ENCODE peak calls at places on chromosomes 1 and 21, in five cellular contexts. O is heart left ventricle, G is AG04450, X is cardiac muscle cell, J is psoas muscle. H is an unnamed sample.

GRCh38 chr1:180670681-180671080 is 38.9 kb downstream of the XPR1 start:
- DNase-seq in X (no peak), J (no peak), G (no peak), O (no peak), H (no peak)

GRCh38 chr1:2204384-2205190 is 10.0 kb upstream of the FAAP20 start:
- DNase-seq in G (no peak), J (peak; percentile 91), O (peak; percentile 93), X (no peak), H (peak; percentile 64)

GRCh38 chr21:36478207-36478701 is 1.7 kb downstream of the CLDN14 start:
- DNase-seq in J (no peak), G (peak; percentile 32), O (no peak), X (no peak), H (peak; percentile 24)

GRCh38 chr21:20592482-20592881 is 405.7 kb upstream of the NCAM2 start:
- DNase-seq in J (no peak), G (no peak), X (no peak), O (no peak), H (no peak)

GRCh38 chr1:101846820-101847219 is 149.9 kb downstream of the OLFM3 start:
- DNase-seq in X (peak; percentile 31), O (no peak), J (no peak), G (no peak), H (no peak)

GRCh38 chr1:239909894-239910293 is 181.8 kb upstream of the FMN2 start:
- DNase-seq in X (no peak), J (peak; percentile 82), G (peak; percentile 6), O (no peak), H (no peak)

GRCh38 chr1:44019398-44020044 is 11.7 kb downstream of the SLC6A9 start:
- DNase-seq in G (no peak), X (no peak), O (no peak), J (no peak), H (no peak)

GRCh38 chr1:16172964-16173446 is 17.1 kb upstream of the EPHA2 start:
- DNase-seq in J (no peak), O (no peak), X (no peak), G (no peak), H (no peak)

GRCh38 chr1:115428676-115429075 is 90.6 kb upstream of the NGF start:
- DNase-seq in X (no peak), O (no peak), G (no peak), J (no peak), H (no peak)

DNA sequence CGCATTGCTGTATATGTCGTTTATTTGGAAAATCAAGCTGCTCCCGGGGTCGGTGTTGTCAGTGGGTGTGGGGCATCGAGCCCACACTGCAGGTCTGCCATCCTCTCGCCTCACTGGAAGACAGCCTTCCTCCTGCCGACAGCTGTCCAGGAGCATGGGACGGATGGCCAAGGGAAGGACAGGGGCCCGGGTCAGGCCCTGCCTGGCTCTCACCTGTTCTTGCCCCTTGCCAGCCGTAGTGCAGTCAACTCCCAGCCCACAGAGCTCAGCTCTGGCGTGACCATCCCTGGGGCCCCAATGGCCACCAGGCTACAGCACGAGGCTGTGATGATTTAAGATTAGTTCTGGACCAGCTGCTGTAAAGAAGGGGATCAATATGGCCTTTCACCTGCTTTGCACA is 86.9 kb upstream of the ACTL8 start:
- DNase-seq in X (no peak), G (no peak), O (no peak), J (no peak), H (no peak)
- TF ChIP-seq CTCF in X (no peak), G (no peak), O (no peak), J (no peak), H (no peak)

GRCh38 chr1:223075834-223076233 is 67.2 kb downstream of the TLR5 start:
- DNase-seq in J (no peak), O (no peak), G (no peak), X (no peak), H (no peak)

GRCh38 chr1:223077434-223077833 is 65.6 kb downstream of the TLR5 start:
- DNase-seq in G (no peak), O (no peak), X (no peak), J (no peak), H (no peak)

GRCh38 chr1:223074427-223074826 is 68.6 kb downstream of the TLR5 start:
- DNase-seq in G (no peak), J (no peak), X (peak; percentile 47), O (no peak), H (no peak)

GRCh38 chr1:223076382-223076781 is 66.7 kb downstream of the TLR5 start:
- DNase-seq in G (no peak), X (peak; percentile 22), J (no peak), O (no peak), H (no peak)

DNA sequence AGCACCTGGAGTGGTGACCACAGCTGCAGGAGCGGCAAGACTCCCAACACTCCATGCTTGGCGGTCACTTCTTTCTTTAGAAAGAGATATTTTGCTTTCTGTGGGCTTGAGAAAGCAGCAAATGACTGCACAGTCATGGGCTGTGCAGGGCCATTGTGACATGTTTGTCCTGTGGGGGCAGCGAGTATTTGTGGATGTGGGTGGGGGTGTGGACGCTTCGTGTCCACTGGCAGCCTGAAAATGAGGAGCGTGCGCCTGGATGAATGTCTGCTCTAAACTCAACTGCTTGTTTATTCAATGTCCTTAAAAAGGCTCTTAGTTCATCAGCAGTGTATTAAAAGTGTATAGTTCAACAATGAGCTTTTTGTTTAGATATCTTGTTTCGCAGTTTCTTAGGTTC is 68.1 kb downstream of the TLR5 start:
- DNase-seq in O (no peak), G (no peak), X (no peak), J (no peak), H (no peak)
- H3K4me3 ChIP-seq in O (peak overlapping the region; percentile 12), G (no peak overlapping the region), X (no peak overlapping the region), J (no peak overlapping the region), H (no peak overlapping the region)

GRCh38 chr1:204196068-204196795 is at the start of gene KISS1:
- DNase-seq in X (no peak), O (no peak), G (no peak), J (no peak), H (no peak)
- H3K27me3 ChIP-seq in X (peaks cover 24% of the 10 kb centered on the region), O (peaks cover 3% of the 10 kb centered on the region), G (no peaks in the 10 kb centered on the region), J (no peaks in the 10 kb centered on the region), H (peaks cover 1% of the 10 kb centered on the region)

GRCh38 chr1:24112381-24113169 is 640 bp upstream of the MYOM3 start:
- DNase-seq in J (peak; percentile 91), O (no peak), G (peak; percentile 15), X (peak; percentile 69), H (peak; percentile 21)
- TF ChIP-seq CTCF in J (peak; percentile 53), O (peak; percentile 72), G (peak; percentile 65), X (peak; percentile 60), H (peak; percentile 58)

GRCh38 chr1:17434591-17434990 is 4.9 kb downstream of the RCC2 start:
- DNase-seq in O (peak; percentile 13), X (no peak), G (no peak), J (no peak), H (no peak)

GRCh38 chr1:17438176-17438976 is 1.1 kb downstream of the RCC2 start:
- DNase-seq in J (peak; percentile 74), O (peak; percentile 87), X (peak; percentile 77), G (no peak), H (peak; percentile 86)

GRCh38 chr1:17437260-17438175 is 2.0 kb downstream of the RCC2 start:
- DNase-seq in G (no peak), J (peak; percentile 68), X (peak; percentile 78), O (peak; percentile 68), H (peak; percentile 78)

GRCh38 chr1:17438977-17439249 is 564 bp downstream of the RCC2 start:
- DNase-seq in J (no peak), X (no peak), O (peak; percentile 55), G (no peak), H (peak; percentile 55)

DNA sequence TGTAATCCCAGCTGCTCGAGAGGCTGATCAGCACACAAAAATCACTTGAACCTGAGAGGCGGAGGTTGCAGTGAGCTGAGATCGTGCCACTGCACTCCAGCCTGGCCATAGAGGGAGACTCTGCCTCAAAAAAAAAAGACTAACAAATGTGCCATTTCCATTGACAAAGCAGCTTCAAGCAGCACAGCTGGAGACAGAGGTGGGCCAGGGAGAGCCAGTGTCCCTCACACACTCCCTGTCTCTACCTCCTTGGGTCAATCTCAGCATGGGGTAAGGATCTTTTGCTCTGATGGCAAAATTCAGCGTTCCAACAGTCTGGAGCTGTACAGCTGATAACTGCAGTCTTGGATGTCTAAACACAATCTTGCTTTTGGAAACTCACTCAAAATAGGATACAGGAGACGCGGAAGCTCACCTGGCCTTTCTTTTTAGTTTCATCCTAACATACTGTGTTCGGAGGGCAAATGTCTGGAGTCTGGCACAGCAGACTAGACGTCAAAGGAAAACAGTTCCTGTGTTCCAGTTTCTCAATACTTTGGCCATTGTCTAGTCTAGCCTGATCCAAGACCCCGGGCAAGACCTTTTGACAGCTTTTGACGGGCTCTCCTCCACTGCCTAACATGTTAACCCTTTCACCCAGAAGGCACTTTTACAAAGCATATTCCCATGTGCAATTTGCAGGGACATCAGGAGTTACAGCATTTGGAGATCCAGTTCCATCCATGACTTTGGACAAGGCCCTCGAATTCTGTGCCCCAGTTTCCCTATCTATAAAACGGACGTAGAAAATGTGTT is 2.9 kb downstream of the RCC2 start:
- DNase-seq in G (no peak), J (no peak), X (no peak), O (peak; percentile 16), H (no peak)
- H3K4me3 ChIP-seq in G (peak overlapping the region; percentile 77), J (peak overlapping the region; percentile 93), X (peak overlapping the region; percentile 96), O (peak overlapping the region; percentile 78), H (peak overlapping the region; percentile 75)

GRCh38 chr1:98205291-98206017 is 284.6 kb upstream of the DPYD start:
- DNase-seq in X (no peak), J (no peak), O (no peak), G (no peak), H (no peak)

GRCh38 chr1:98201640-98202039 is 280.8 kb upstream of the DPYD start:
- DNase-seq in X (no peak), G (peak; percentile 53), O (no peak), J (no peak), H (no peak)

DNA sequence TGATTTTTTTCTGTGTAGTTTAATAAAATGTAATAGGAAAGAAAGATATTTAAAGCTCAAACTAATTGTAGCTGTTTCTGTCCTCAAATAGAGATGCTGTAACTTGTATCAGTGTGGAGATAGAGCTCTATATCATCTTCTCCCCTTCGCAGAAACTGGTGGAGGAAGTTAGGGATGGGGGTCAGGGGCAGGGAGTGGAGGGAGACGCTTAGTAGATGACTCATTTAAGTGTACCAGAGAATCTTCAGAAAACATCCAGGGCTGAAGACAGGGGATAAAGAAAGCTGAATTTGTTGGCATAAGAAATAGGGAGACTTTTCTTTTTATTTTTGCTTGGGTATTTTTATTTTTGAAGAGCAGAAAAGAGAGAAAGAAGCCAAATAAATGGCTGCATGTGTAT is 282.6 kb upstream of the DPYD start:
- DNase-seq in X (no peak), J (no peak), O (no peak), G (no peak), H (no peak)
- H3K27me3 ChIP-seq in X (no peaks in the 10 kb centered on the region), J (no peaks in the 10 kb centered on the region), O (no peaks in the 10 kb centered on the region), G (no peaks in the 10 kb centered on the region), H (no peaks in the 10 kb centered on the region)